ENCODE peak calls at places on chromosomes 13 and 19, in eight cellular contexts. One of them, this sample, is unnamed.

GRCh38 chr13:112651306-112651705 is 38.5 kb upstream of the ATP11A start:
- DNase-seq in GM04504: no peak
- DNase-seq in cardiac fibroblast: peak
- DNase-seq in activated T-helper 1 cell treated with anti-CD3 and anti-CD28 coated beads, Interleukin-12 subunit alpha, Interleukin-12 subunit beta, Interleukin-2, Interleukin-4 antibody, amounts not matched to agents 30 ng/mL and 10 ng/mL and 1 ng/mL, durations not matched to agents 14 hours and 24 hours and 36 hours: no peak
- DNase-seq in IMR-90: no peak
- DNase-seq in activated CD4-positive, alpha-beta T cell treated with anti-CD3 and anti-CD28 coated beads for 48 hours: no peak
- DNase-seq in T-helper 1 cell: no peak
- DNase-seq in stimulated activated CD4-positive, alpha-beta T cell treated with anti-CD3 and anti-CD28 coated beads, Interleukin-1b, Interleukin-23, amount 100 ng/mL, for 48 hours: no peak
- DNase-seq in this sample: no peak

GRCh38 chr13:94776300-94776699 is 64.0 kb upstream of the SOX21 start:
- DNase-seq in activated CD4-positive, alpha-beta T cell treated with anti-CD3 and anti-CD28 coated beads for 48 hours: no peak
- DNase-seq in activated T-helper 1 cell treated with anti-CD3 and anti-CD28 coated beads, Interleukin-12 subunit alpha, Interleukin-12 subunit beta, Interleukin-2, Interleukin-4 antibody, amounts not matched to agents 30 ng/mL and 10 ng/mL and 1 ng/mL, durations not matched to agents 14 hours and 24 hours and 36 hours: no peak
- DNase-seq in cardiac fibroblast: no peak
- DNase-seq in T-helper 1 cell: no peak
- DNase-seq in IMR-90: no peak
- DNase-seq in GM04504: no peak
- DNase-seq in stimulated activated CD4-positive, alpha-beta T cell treated with anti-CD3 and anti-CD28 coated beads, Interleukin-1b, Interleukin-23, amount 100 ng/mL, for 48 hours: no peak
- DNase-seq in this sample: no peak

GRCh38 chr13:99651016-99651415 is 149.7 kb downstream of the TM9SF2 start:
- DNase-seq in T-helper 1 cell: no peak
- DNase-seq in cardiac fibroblast: no peak
- DNase-seq in activated T-helper 1 cell treated with anti-CD3 and anti-CD28 coated beads, Interleukin-12 subunit alpha, Interleukin-12 subunit beta, Interleukin-2, Interleukin-4 antibody, amounts not matched to agents 30 ng/mL and 10 ng/mL and 1 ng/mL, durations not matched to agents 14 hours and 24 hours and 36 hours: no peak
- DNase-seq in activated CD4-positive, alpha-beta T cell treated with anti-CD3 and anti-CD28 coated beads for 48 hours: no peak
- DNase-seq in IMR-90: no peak
- DNase-seq in GM04504: no peak
- DNase-seq in stimulated activated CD4-positive, alpha-beta T cell treated with anti-CD3 and anti-CD28 coated beads, Interleukin-1b, Interleukin-23, amount 100 ng/mL, for 48 hours: no peak
- DNase-seq in this sample: no peak

GRCh38 chr19:49664171-49665070 is 1.2 kb downstream of the IRF3 start:
- DNase-seq in IMR-90: peak
- DNase-seq in activated CD4-positive, alpha-beta T cell treated with anti-CD3 and anti-CD28 coated beads for 48 hours: peak
- DNase-seq in activated T-helper 1 cell treated with anti-CD3 and anti-CD28 coated beads, Interleukin-12 subunit alpha, Interleukin-12 subunit beta, Interleukin-2, Interleukin-4 antibody, amounts not matched to agents 30 ng/mL and 10 ng/mL and 1 ng/mL, durations not matched to agents 14 hours and 24 hours and 36 hours: peak
- DNase-seq in T-helper 1 cell: peak
- DNase-seq in cardiac fibroblast: peak
- DNase-seq in GM04504: peak
- DNase-seq in stimulated activated CD4-positive, alpha-beta T cell treated with anti-CD3 and anti-CD28 coated beads, Interleukin-1b, Interleukin-23, amount 100 ng/mL, for 48 hours: peak
- DNase-seq in this sample: peak

GRCh38 chr19:613732-614567 is 19.4 kb downstream of the POLRMT start:
- DNase-seq in stimulated activated CD4-positive, alpha-beta T cell treated with anti-CD3 and anti-CD28 coated beads, Interleukin-1b, Interleukin-23, amount 100 ng/mL, for 48 hours: no peak
- DNase-seq in cardiac fibroblast: no peak
- DNase-seq in T-helper 1 cell: no peak
- DNase-seq in activated T-helper 1 cell treated with anti-CD3 and anti-CD28 coated beads, Interleukin-12 subunit alpha, Interleukin-12 subunit beta, Interleukin-2, Interleukin-4 antibody, amounts not matched to agents 30 ng/mL and 10 ng/mL and 1 ng/mL, durations not matched to agents 14 hours and 24 hours and 36 hours: no peak
- DNase-seq in IMR-90: no peak
- DNase-seq in GM04504: no peak
- DNase-seq in activated CD4-positive, alpha-beta T cell treated with anti-CD3 and anti-CD28 coated beads for 48 hours: no peak
- DNase-seq in this sample: no peak

GRCh38 chr19:35388277-35389054 is 17.6 kb downstream of the GPR42 start:
- DNase-seq in GM04504: no peak
- DNase-seq in T-helper 1 cell: no peak
- DNase-seq in IMR-90: no peak
- DNase-seq in activated T-helper 1 cell treated with anti-CD3 and anti-CD28 coated beads, Interleukin-12 subunit alpha, Interleukin-12 subunit beta, Interleukin-2, Interleukin-4 antibody, amounts not matched to agents 30 ng/mL and 10 ng/mL and 1 ng/mL, durations not matched to agents 14 hours and 24 hours and 36 hours: no peak
- DNase-seq in stimulated activated CD4-positive, alpha-beta T cell treated with anti-CD3 and anti-CD28 coated beads, Interleukin-1b, Interleukin-23, amount 100 ng/mL, for 48 hours: no peak
- DNase-seq in cardiac fibroblast: no peak
- DNase-seq in activated CD4-positive, alpha-beta T cell treated with anti-CD3 and anti-CD28 coated beads for 48 hours: no peak
- DNase-seq in this sample: no peak

GRCh38 chr19:31270897-31271568 is 78.2 kb downstream of the TSHZ3 start:
- DNase-seq in activated CD4-positive, alpha-beta T cell treated with anti-CD3 and anti-CD28 coated beads for 48 hours: no peak
- DNase-seq in T-helper 1 cell: no peak
- DNase-seq in IMR-90: peak
- DNase-seq in activated T-helper 1 cell treated with anti-CD3 and anti-CD28 coated beads, Interleukin-12 subunit alpha, Interleukin-12 subunit beta, Interleukin-2, Interleukin-4 antibody, amounts not matched to agents 30 ng/mL and 10 ng/mL and 1 ng/mL, durations not matched to agents 14 hours and 24 hours and 36 hours: no peak
- DNase-seq in GM04504: no peak
- DNase-seq in cardiac fibroblast: peak
- DNase-seq in stimulated activated CD4-positive, alpha-beta T cell treated with anti-CD3 and anti-CD28 coated beads, Interleukin-1b, Interleukin-23, amount 100 ng/mL, for 48 hours: no peak
- DNase-seq in this sample: no peak

GRCh38 chr19:45958763-45959516 is 14.7 kb downstream of the NOVA2 start:
- DNase-seq in GM04504: no peak
- DNase-seq in activated CD4-positive, alpha-beta T cell treated with anti-CD3 and anti-CD28 coated beads for 48 hours: no peak
- DNase-seq in activated T-helper 1 cell treated with anti-CD3 and anti-CD28 coated beads, Interleukin-12 subunit alpha, Interleukin-12 subunit beta, Interleukin-2, Interleukin-4 antibody, amounts not matched to agents 30 ng/mL and 10 ng/mL and 1 ng/mL, durations not matched to agents 14 hours and 24 hours and 36 hours: no peak
- DNase-seq in cardiac fibroblast: peak
- DNase-seq in IMR-90: no peak
- DNase-seq in T-helper 1 cell: no peak
- DNase-seq in stimulated activated CD4-positive, alpha-beta T cell treated with anti-CD3 and anti-CD28 coated beads, Interleukin-1b, Interleukin-23, amount 100 ng/mL, for 48 hours: no peak
- DNase-seq in this sample: no peak

GRCh38 chr19:5719274-5719960 is 529 bp downstream of the LONP1 start:
- DNase-seq in activated CD4-positive, alpha-beta T cell treated with anti-CD3 and anti-CD28 coated beads for 48 hours: peak
- DNase-seq in activated T-helper 1 cell treated with anti-CD3 and anti-CD28 coated beads, Interleukin-12 subunit alpha, Interleukin-12 subunit beta, Interleukin-2, Interleukin-4 antibody, amounts not matched to agents 30 ng/mL and 10 ng/mL and 1 ng/mL, durations not matched to agents 14 hours and 24 hours and 36 hours: peak
- DNase-seq in IMR-90: peak
- DNase-seq in GM04504: no peak
- DNase-seq in stimulated activated CD4-positive, alpha-beta T cell treated with anti-CD3 and anti-CD28 coated beads, Interleukin-1b, Interleukin-23, amount 100 ng/mL, for 48 hours: peak
- DNase-seq in cardiac fibroblast: peak
- DNase-seq in T-helper 1 cell: peak
- DNase-seq in this sample: peak

GRCh38 chr19:35852029-35852780 is at the start of gene NPHS1:
- DNase-seq in cardiac fibroblast: no peak
- DNase-seq in activated T-helper 1 cell treated with anti-CD3 and anti-CD28 coated beads, Interleukin-12 subunit alpha, Interleukin-12 subunit beta, Interleukin-2, Interleukin-4 antibody, amounts not matched to agents 30 ng/mL and 10 ng/mL and 1 ng/mL, durations not matched to agents 14 hours and 24 hours and 36 hours: no peak
- DNase-seq in activated CD4-positive, alpha-beta T cell treated with anti-CD3 and anti-CD28 coated beads for 48 hours: no peak
- DNase-seq in stimulated activated CD4-positive, alpha-beta T cell treated with anti-CD3 and anti-CD28 coated beads, Interleukin-1b, Interleukin-23, amount 100 ng/mL, for 48 hours: no peak
- DNase-seq in GM04504: no peak
- DNase-seq in T-helper 1 cell: no peak
- DNase-seq in IMR-90: no peak
- DNase-seq in this sample: no peak

GRCh38 chr19:3146677-3147100 is 10.9 kb downstream of the GNA15 start:
- DNase-seq in GM04504: no peak
- DNase-seq in IMR-90: no peak
- DNase-seq in activated T-helper 1 cell treated with anti-CD3 and anti-CD28 coated beads, Interleukin-12 subunit alpha, Interleukin-12 subunit beta, Interleukin-2, Interleukin-4 antibody, amounts not matched to agents 30 ng/mL and 10 ng/mL and 1 ng/mL, durations not matched to agents 14 hours and 24 hours and 36 hours: peak
- DNase-seq in T-helper 1 cell: peak
- DNase-seq in cardiac fibroblast: no peak
- DNase-seq in activated CD4-positive, alpha-beta T cell treated with anti-CD3 and anti-CD28 coated beads for 48 hours: peak
- DNase-seq in stimulated activated CD4-positive, alpha-beta T cell treated with anti-CD3 and anti-CD28 coated beads, Interleukin-1b, Interleukin-23, amount 100 ng/mL, for 48 hours: peak
- DNase-seq in this sample: peak

GRCh38 chr19:48819366-48819816 is 8.6 kb upstream of the BCAT2 start:
- DNase-seq in stimulated activated CD4-positive, alpha-beta T cell treated with anti-CD3 and anti-CD28 coated beads, Interleukin-1b, Interleukin-23, amount 100 ng/mL, for 48 hours: no peak
- DNase-seq in GM04504: peak
- DNase-seq in IMR-90: peak
- DNase-seq in activated T-helper 1 cell treated with anti-CD3 and anti-CD28 coated beads, Interleukin-12 subunit alpha, Interleukin-12 subunit beta, Interleukin-2, Interleukin-4 antibody, amounts not matched to agents 30 ng/mL and 10 ng/mL and 1 ng/mL, durations not matched to agents 14 hours and 24 hours and 36 hours: no peak
- DNase-seq in T-helper 1 cell: no peak
- DNase-seq in activated CD4-positive, alpha-beta T cell treated with anti-CD3 and anti-CD28 coated beads for 48 hours: no peak
- DNase-seq in cardiac fibroblast: peak
- DNase-seq in this sample: no peak

This sample was measured in activated T-cell treated with anti-CD3 and anti-CD28 coated beads, Interleukin-2, amount 50 U/mL, for 72 hours.